ENCODE peak calls at places on chromosomes 13 and 19, in six cellular contexts. U, B, A, E, S and J are unnamed samples.

GRCh38 chr19:39238944-39239343 is 5.9 kb downstream of the IFNL3 start:
- DNase-seq in A (no peak), S (no peak), E (no peak), U (no peak), B (no peak), J (no peak)

GRCh38 chr13:70668293-70668692 is 560.0 kb upstream of the KLHL1 start:
- DNase-seq in A (no peak), U (no peak), E (no peak), S (no peak), B (peak), J (no peak)

GRCh38 chr13:25319781-25320180 is 18.4 kb downstream of the NUP58 start:
- DNase-seq in U (no peak), B (no peak), S (no peak), E (no peak), A (no peak), J (no peak)

GRCh38 chr19:16454519-16454918 is 17.3 kb downstream of the EPS15L1 start:
- DNase-seq in A (no peak), U (no peak), E (no peak), B (no peak), S (no peak), J (no peak)

GRCh38 chr19:7292950-7293794 is 1.0 kb downstream of the INSR start:
- DNase-seq in B (no peak), E (peak), A (peak), U (no peak), S (peak), J (peak)

GRCh38 chr13:92365904-92366303 is 860.7 kb upstream of the GPC6 start:
- DNase-seq in A (no peak), E (no peak), B (no peak), S (no peak), U (no peak), J (no peak)

GRCh38 chr13:109144693-109145437 is 515.5 kb downstream of the MYO16 start:
- DNase-seq in S (no peak), B (no peak), E (no peak), U (no peak), A (no peak), J (no peak)

GRCh38 chr19:5434970-5435641 is 20.1 kb upstream of the ZNRF4 start:
- DNase-seq in E (no peak), B (no peak), U (no peak), A (peak), S (peak), J (no peak)

GRCh38 chr13:105918842-105919741 is 616.4 kb downstream of the EFNB2 start:
- DNase-seq in A (no peak), E (no peak), S (no peak), B (peak), U (no peak), J (no peak)

GRCh38 chr13:73865027-73865426 is 269.2 kb downstream of the KLF12 start:
- DNase-seq in S (no peak), U (no peak), B (no peak), A (no peak), E (no peak), J (no peak)

GRCh38 chr13:48975101-48975925 is at the start of gene FNDC3A:
- DNase-seq in U (peak), E (no peak), S (peak), B (no peak), A (peak), J (no peak)

GRCh38 chr19:11995174-11995573 is 30.3 kb downstream of the ZNF763 start:
- DNase-seq in A (no peak), E (no peak), U (no peak), B (no peak), S (no peak), J (no peak)

GRCh38 chr19:14081797-14082674 is 3.5 kb downstream of the C19orf67 start:
- DNase-seq in U (peak), S (no peak), A (no peak), B (no peak), E (no peak), J (peak)

GRCh38 chr13:26743971-26744370 is 16.6 kb downstream of the GPR12 start:
- DNase-seq in S (no peak), E (no peak), U (no peak), A (no peak), B (no peak), J (no peak)

GRCh38 chr19:10262771-10263170 is 8.1 kb upstream of the ICAM1 start:
- DNase-seq in B (no peak), A (no peak), U (no peak), S (no peak), E (no peak), J (no peak)

GRCh38 chr19:18364826-18365528 is 21.0 kb upstream of the GDF15 start:
- DNase-seq in A (no peak), E (no peak), U (no peak), B (peak), S (no peak), J (no peak)

GRCh38 chr13:113981201-113981605 is 7.3 kb upstream of the C13orf46 start:
- DNase-seq in S (no peak), B (peak), A (no peak), E (no peak), U (peak), J (no peak)

GRCh38 chr19:18469245-18470107 is 31.5 kb upstream of the ISYNA1 start:
- DNase-seq in A (peak), E (no peak), S (peak), U (peak), B (no peak), J (peak)

GRCh38 chr13:50707533-50708096 is 135.9 kb downstream of the DLEU7 start:
- DNase-seq in U (no peak), S (no peak), A (no peak), E (no peak), B (no peak), J (no peak)

GRCh38 chr13:39602277-39602613 is 748 bp downstream of the LHFPL6 start:
- DNase-seq in A (no peak), E (no peak), B (no peak), S (no peak), U (no peak), J (no peak)

GRCh38 chr13:109572389-109572788 is 214.0 kb downstream of the IRS2 start:
- DNase-seq in E (no peak), A (no peak), U (no peak), B (no peak), S (no peak), J (no peak)